ENCODE peak calls at places on chromosomes 16 and 17, in four cellular contexts. Z is SK-N-SH, Y is HCT116, S is GM12878. P is an unnamed sample.
A peak's percentile ranks its signal among the peaks of the same experiment; 100 is the strongest.

GRCh38 chr16:49510676-49511305 is 137.2 kb downstream of the C16orf78 start:
- DNase-seq in Z (no peak), Y (no peak), S (no peak), P (no peak)

GRCh38 chr17:39772415-39772814 is 34.7 kb downstream of the GRB7 start:
- DNase-seq in Z (no peak), Y (no peak), S (no peak), P (no peak)

GRCh38 chr16:69494993-69495392 is 70.6 kb downstream of the CYB5B start:
- DNase-seq in Z (no peak), Y (peak; percentile 44), S (no peak), P (peak; percentile 40)

GRCh38 chr17:73435412-73435811 is 123.6 kb upstream of the CDC42EP4 start:
- DNase-seq in Z (no peak), Y (no peak), S (no peak), P (no peak)

GRCh38 chr17:41141361-41141760 is 1.0 kb upstream of the KRTAP4-6 start:
- DNase-seq in Z (no peak), Y (no peak), S (no peak), P (no peak)

GRCh38 chr17:2192367-2193028 is 111.1 kb downstream of the SMG6 start:
- DNase-seq in Z (peak; percentile 30), Y (peak; percentile 48), S (peak; percentile 72), P (no peak)

GRCh38 chr16:9135797-9136196 is 44.4 kb downstream of the HAPSTR1 start:
- DNase-seq in Z (no peak), Y (no peak), S (no peak), P (no peak)

GRCh38 chr16:2896480-2897010 is 13.5 kb downstream of the FLYWCH2 start:
- DNase-seq in Z (no peak), Y (no peak), S (no peak), P (no peak)

GRCh38 chr17:45046536-45047125 is 4.8 kb downstream of the DCAKD start:
- DNase-seq in Z (no peak), Y (no peak), S (peak; percentile 68), P (no peak)

GRCh38 chr16:11526921-11527320 is 59.8 kb downstream of the LITAF start:
- DNase-seq in Z (peak; percentile 72), Y (no peak), S (no peak), P (no peak)

GRCh38 chr17:10251212-10251948 is 53.0 kb upstream of the GAS7 start:
- DNase-seq in Z (no peak), Y (no peak), S (peak; percentile 76), P (no peak)

GRCh38 chr16:1450218-1450617 is 5.9 kb upstream of the CCDC154 start:
- DNase-seq in Z (no peak), Y (no peak), S (no peak), P (no peak)

GRCh38 chr16:82801361-82801760 is 174.6 kb downstream of the CDH13 start:
- DNase-seq in Z (no peak), Y (no peak), S (no peak), P (no peak)

GRCh38 chr16:57387598-57388354 is 15.5 kb downstream of the CX3CL1 start:
- DNase-seq in Z (no peak), Y (no peak), S (no peak), P (no peak)

GRCh38 chr17:19327039-19327776 is 35.3 kb downstream of the B9D1 start:
- DNase-seq in Z (no peak), Y (peak; percentile 58), S (no peak), P (no peak)

GRCh38 chr17:42855048-42855596 is 4.1 kb downstream of the AOC3 start:
- DNase-seq in Z (no peak), Y (no peak), S (no peak), P (no peak)

GRCh38 chr17:62076864-62077788 is 12.0 kb upstream of the MED13 start:
- DNase-seq in Z (no peak), Y (no peak), S (no peak), P (no peak)

GRCh38 chr17:21419299-21420239 is 43.4 kb downstream of the KCNJ12 start:
- DNase-seq in Z (no peak), Y (no peak), S (no peak), P (no peak)

GRCh38 chr16:66541388-66542360 is 8.2 kb downstream of the TK2 start:
- DNase-seq in Z (no peak), Y (no peak), S (no peak), P (no peak)

GRCh38 chr17:63358111-63358839 is 87.8 kb downstream of the CYB561 start:
- DNase-seq in Z (peak; percentile 39), Y (no peak), S (no peak), P (no peak)

GRCh38 chr17:49434821-49435581 is 20.3 kb upstream of the PHB1 start:
- DNase-seq in Z (peak; percentile 92), Y (peak; percentile 74), S (no peak), P (peak; percentile 44)

GRCh38 chr16:51763072-51763658 is 612.1 kb upstream of the SALL1 start:
- DNase-seq in Z (no peak), Y (no peak), S (no peak), P (peak; percentile 49)

GRCh38 chr17:35799942-35800341 is 4.5 kb upstream of the MMP28 start:
- DNase-seq in Z (peak; percentile 82), Y (no peak), S (no peak), P (no peak)

GRCh38 chr17:45170280-45170975 is 8.8 kb downstream of the HEXIM2 start:
- DNase-seq in Z (no peak), Y (no peak), S (no peak), P (no peak)

GRCh38 chr17:27878776-27879562 is 14.2 kb downstream of the LYRM9 start:
- DNase-seq in Z (peak; percentile 30), Y (no peak), S (no peak), P (no peak)

GRCh38 chr17:8162232-8162996 is at the start of gene VAMP2:
- DNase-seq in Z (peak; percentile 54), Y (no peak), S (no peak), P (no peak)

GRCh38 chr17:59733697-59734096 is 26.2 kb downstream of the VMP1 start:
- DNase-seq in Z (no peak), Y (no peak), S (no peak), P (no peak)

GRCh38 chr17:76884995-76885896 is 17.0 kb downstream of the MGAT5B start:
- DNase-seq in Z (peak; percentile 68), Y (no peak), S (no peak), P (peak; percentile 47)

GRCh38 chr17:40538019-40538935 is 27.0 kb downstream of the CCR7 start:
- DNase-seq in Z (no peak), Y (no peak), S (no peak), P (no peak)

GRCh38 chr16:88527186-88527936 is 42.8 kb upstream of the ZC3H18 start:
- DNase-seq in Z (peak; percentile 95), Y (peak; percentile 34), S (no peak), P (no peak)

GRCh38 chr17:38447502-38448095 is 19.3 kb downstream of the ARHGAP23 start:
- DNase-seq in Z (no peak), Y (no peak), S (no peak), P (no peak)
- TF ChIP-seq YY1 in Z (no peak), Y (no peak), S (no peak), P (no peak)

DNA sequence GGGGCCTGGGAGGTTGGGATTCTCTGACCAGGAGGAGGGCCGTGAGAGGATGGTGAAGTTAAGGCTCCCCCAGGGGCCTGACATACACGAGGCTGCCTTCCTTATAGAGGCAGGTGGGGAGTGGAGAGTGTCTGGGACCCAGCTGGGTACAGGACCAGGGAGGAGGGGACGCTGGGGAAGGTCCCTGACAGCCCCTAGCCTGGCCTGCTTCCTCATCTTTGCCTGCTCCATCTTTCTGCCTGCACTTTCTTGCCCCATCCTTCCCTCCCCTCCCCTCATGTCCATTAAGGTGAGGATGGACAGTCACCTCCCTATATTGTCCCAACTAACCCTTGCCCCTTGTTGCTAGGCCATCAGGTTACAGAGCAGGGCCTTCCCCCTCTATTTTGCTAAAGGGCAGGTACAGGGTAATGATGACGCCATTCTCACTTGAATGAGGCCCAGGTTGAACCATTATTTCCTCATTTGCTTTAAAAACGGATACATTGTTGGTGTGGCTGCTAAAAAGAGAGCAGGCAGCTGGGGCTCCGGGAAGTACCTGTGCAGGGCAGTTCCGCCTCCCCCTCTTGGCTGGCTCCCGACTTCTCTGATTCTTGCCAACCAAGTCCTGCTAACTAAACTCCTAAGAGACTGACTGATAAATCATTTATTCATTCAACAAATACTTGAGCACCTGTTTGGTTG is 1.3 kb downstream of the C17orf99 start:
- DNase-seq in Z (no peak), Y (no peak), S (peak; percentile 85), P (no peak)
- TF ChIP-seq YY1 in Z (no peak), Y (no peak), S (peak; percentile 57), P (no peak)

GRCh38 chr17:52212851-52213250 is 54.3 kb upstream of the CA10 start:
- DNase-seq in Z (no peak), Y (no peak), S (no peak), P (no peak)
- TF ChIP-seq YY1 in Z (no peak), Y (no peak), S (no peak), P (no peak)

GRCh38 chr17:66884931-66885330 is 50.0 kb downstream of the CACNG5 start:
- DNase-seq in Z (no peak), Y (no peak), S (no peak), P (no peak)

GRCh38 chr17:66889480-66890230 is 54.7 kb downstream of the CACNG5 start:
- DNase-seq in Z (no peak), Y (no peak), S (no peak), P (no peak)

GRCh38 chr17:66885417-66885816 is 50.5 kb downstream of the CACNG5 start:
- DNase-seq in Z (no peak), Y (no peak), S (no peak), P (no peak)
- TF ChIP-seq YY1 in Z (no peak), Y (no peak), S (no peak), P (no peak)

DNA sequence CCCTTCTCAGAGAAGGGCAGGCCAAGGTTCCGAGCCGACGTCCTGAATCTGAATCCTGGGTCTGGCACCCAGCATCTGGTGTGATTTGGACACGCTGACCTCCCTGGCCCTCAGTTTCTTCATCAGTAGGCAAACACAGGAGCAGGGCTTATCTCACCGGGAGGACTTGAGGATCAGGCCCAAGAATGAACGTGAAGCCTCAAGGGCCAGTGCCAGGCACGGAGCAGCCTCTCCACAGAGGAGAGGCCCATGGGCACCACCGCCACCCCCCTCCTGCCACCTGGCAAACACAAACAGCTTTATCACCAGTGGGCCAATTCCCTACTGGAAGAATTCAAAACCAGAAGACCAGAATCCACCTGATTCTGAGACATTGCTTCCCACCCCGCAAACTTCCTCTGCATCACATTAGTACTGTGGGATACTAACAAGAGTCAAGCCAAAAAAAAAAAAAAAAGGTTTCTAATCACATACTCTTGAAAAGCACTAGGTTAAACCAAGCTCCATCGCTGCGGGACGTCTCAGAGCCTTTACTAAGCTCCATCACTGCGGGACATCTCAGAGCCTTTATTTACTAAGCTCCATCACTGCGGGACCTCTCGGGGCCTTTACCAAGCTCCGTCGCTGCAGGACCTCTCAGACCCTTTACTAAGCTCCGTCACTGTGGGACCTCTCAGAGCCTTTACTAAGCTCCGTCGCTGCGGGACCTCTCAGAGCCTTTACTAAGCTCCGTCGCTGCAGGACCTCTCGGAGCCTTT is 68.0 kb upstream of the DOC2B start:
- DNase-seq in Z (no peak), Y (no peak), S (no peak), P (no peak)
- TF ChIP-seq YY1 in Z (no peak), Y (no peak), S (no peak), P (no peak)

GRCh38 chr17:72287586-72287985 is 166.8 kb downstream of the SOX9 start:
- DNase-seq in Z (no peak), Y (no peak), S (no peak), P (no peak)
- TF ChIP-seq YY1 in Z (no peak), Y (no peak), S (no peak), P (no peak)